ENCODE peak calls at places on chromosomes 12 and 14, in ten cellular contexts. D, B, A, T, M, F, S, K, P and Q are unnamed samples.

GRCh38 chr12:34400986-34401658 is 378.8 kb downstream of the ALG10 start:
- DNase-seq in D (no peak), F (peak; percentile 2), T (peak; percentile 14), A (no peak), K (peak; percentile 34), M (no peak), B (no peak), P (no peak), S (peak; percentile 57), Q (no peak)

GRCh38 chr14:105061428-105062047 is 3.7 kb downstream of the GPR132 start:
- DNase-seq in K (no peak), M (no peak), D (peak; percentile 50), T (no peak), B (no peak), S (peak; percentile 76), P (no peak), A (no peak), F (no peak), Q (peak; percentile 76)

GRCh38 chr12:87784350-87784749 is 244.9 kb downstream of the C12orf50 start:
- DNase-seq in B (no peak), D (no peak), S (no peak), P (no peak), F (no peak), M (no peak), A (no peak), K (no peak), T (no peak), Q (no peak)

GRCh38 chr12:94049718-94050117 is 98.7 kb upstream of the PLXNC1 start:
- DNase-seq in K (no peak), M (no peak), D (no peak), T (no peak), P (no peak), S (no peak), B (no peak), F (no peak), A (no peak), Q (no peak)

GRCh38 chr14:34018125-34018524 is 67.3 kb upstream of the EGLN3 start:
- DNase-seq in B (no peak), T (no peak), M (no peak), A (no peak), K (no peak), F (no peak), D (no peak), S (no peak), P (no peak), Q (no peak)

GRCh38 chr14:90971687-90972086 is 88.8 kb downstream of the RPS6KA5 start:
- DNase-seq in T (no peak), B (no peak), A (no peak), D (no peak), F (no peak), P (no peak), K (no peak), M (no peak), S (no peak), Q (no peak)

GRCh38 chr14:35403085-35403396 is 1.5 kb downstream of the NFKBIA start:
- DNase-seq in B (no peak), T (no peak), S (peak; percentile 76), P (peak; percentile 72), K (no peak), F (no peak), A (no peak), D (no peak), M (no peak), Q (peak; percentile 35)

GRCh38 chr12:11875414-11875935 is 195.3 kb upstream of the BCL2L14 start:
- DNase-seq in M (no peak), S (no peak), K (no peak), B (no peak), F (no peak), D (no peak), T (no peak), A (no peak), P (no peak), Q (no peak)

GRCh38 chr14:25049127-25049558 is 804 bp downstream of the STXBP6 start:
- DNase-seq in F (no peak), B (no peak), D (no peak), P (peak; percentile 53), M (no peak), S (no peak), T (no peak), K (no peak), A (no peak), Q (no peak)

GRCh38 chr14:25052385-25052784 is 2.4 kb upstream of the STXBP6 start:
- DNase-seq in S (no peak), M (no peak), F (no peak), A (no peak), P (no peak), T (no peak), K (no peak), B (no peak), D (no peak), Q (no peak)

GRCh38 chr14:25048170-25049126 is 1.5 kb downstream of the STXBP6 start:
- DNase-seq in S (no peak), B (no peak), K (peak; percentile 73), A (no peak), D (no peak), F (peak; percentile 24), T (no peak), M (no peak), P (peak; percentile 97), Q (no peak)

GRCh38 chr14:25050494-25051170 is 685 bp upstream of the STXBP6 start:
- DNase-seq in S (no peak), F (no peak), M (no peak), B (no peak), K (no peak), D (no peak), P (peak; percentile 92), T (no peak), A (peak; percentile 57), Q (no peak)

DNA sequence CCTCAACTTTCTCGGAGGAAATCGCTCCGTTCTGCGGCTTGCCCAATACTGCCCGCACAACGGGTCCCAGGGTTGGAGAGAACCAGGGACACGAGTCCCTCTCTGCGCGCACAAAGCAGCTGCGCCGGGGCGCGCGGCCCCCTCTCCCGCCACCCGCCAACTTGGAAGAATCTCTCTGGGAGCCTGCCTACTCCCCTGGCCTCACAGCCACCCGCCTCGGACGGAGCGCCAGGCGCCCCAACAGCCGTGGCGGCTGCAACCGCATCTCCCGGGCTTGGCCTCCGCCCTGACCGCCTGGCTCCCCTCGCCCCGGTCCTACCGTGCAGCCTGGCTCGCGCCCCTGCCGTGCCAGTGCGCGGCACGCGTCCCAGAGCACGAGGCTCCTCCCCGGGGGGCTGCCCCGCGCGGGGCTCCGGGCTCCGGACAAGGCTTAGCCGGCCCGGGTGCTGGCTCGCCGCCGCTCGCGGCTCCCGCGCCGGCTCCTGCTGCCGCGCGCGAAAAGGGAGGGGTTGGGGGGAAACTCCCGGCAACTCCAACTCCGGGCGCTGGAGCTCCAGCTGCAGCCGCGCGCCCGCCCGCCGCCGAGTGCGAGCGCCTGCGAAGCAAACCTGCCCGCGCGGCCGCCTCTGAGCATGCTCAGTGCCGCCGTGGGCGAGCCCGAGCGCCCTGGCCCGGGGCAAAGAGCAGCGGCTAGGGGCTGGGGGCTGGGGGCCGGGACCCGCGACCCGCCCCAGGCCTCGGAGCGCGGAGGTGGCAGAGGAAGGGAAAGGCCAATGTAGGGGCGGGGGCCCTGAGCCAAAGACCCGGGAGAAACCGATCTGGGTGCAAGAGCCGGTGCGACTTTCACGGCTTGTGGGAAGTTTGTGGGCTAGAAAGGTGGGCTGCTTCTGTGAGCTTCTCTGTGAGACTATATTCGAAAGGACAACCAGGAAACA is at the start of gene STXBP6:
- DNase-seq in B (no peak), K (peak; percentile 76), S (peak; percentile 83), P (peak; percentile 92), M (no peak), T (no peak), F (peak; percentile 37), A (peak; percentile 92), D (no peak), Q (no peak)
- H3K27ac ChIP-seq in B (no peak within 1 kb of the TSS), K (peak within 1 kb of the TSS; percentile 87), S (peak within 1 kb of the TSS; percentile 71), P (peak within 1 kb of the TSS; percentile 61), M (no peak within 1 kb of the TSS), T (no peak within 1 kb of the TSS), F (no peak within 1 kb of the TSS), A (no peak within 1 kb of the TSS), D (no peak within 1 kb of the TSS), Q (no peak within 1 kb of the TSS)

DNA sequence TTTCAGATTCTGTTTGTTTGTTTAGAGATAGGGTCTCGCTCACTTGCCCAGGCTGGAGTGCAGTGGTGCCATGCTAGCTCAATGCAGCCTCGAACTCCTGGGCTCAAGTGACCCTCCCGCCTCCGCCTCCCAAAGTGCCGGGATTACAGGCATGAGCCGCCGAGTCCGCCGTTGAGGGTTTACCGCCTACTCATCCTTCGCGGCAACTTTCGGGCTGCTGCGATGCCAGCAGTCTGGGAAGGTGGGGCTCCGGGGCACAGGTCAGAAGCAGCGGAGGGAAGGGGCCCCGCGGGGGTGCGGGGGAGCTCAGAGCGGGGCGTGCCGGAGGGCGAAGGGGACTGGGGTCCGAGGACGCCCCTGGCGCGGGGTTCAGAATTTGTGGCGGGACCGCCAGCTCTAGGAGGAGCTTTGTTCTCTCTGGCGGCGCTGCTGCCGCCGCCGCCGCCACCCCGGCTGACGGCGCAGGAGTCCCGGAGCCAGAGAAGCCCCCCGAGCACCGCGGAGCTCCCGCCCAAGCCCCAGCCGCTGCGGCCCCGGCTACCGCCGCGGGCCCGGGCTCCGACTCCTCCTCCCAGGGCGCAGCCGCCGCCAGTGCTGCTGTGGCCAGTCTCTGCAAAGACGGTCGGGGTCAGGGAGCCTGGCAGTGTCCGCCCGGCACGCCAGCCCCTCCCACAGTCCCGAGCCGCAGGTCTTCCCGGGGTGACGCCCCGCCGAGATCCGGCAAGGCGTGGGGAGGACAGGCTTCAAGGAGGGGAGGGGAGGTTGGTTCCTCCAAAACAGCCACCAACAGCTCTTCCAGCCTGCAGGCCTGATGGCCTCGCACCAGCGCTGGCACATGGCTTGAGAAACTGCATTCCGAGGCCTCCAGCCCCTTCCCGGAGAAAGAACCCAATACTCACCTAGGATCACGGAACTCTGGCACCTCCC is 10.9 kb upstream of the KRT77 start:
- DNase-seq in F (no peak), S (no peak), D (no peak), B (no peak), P (peak; percentile 35), T (no peak), M (no peak), K (no peak), A (peak; percentile 77), Q (no peak)
- H3K4me3 ChIP-seq in F (no peak overlapping the region), S (no peak overlapping the region), D (peak overlapping the region; percentile 42), B (no peak overlapping the region), P (no peak overlapping the region), T (no peak overlapping the region), M (peak overlapping the region; percentile 4), K (peak overlapping the region; percentile 33), A (peak overlapping the region; percentile 53), Q (no peak overlapping the region)

DNA sequence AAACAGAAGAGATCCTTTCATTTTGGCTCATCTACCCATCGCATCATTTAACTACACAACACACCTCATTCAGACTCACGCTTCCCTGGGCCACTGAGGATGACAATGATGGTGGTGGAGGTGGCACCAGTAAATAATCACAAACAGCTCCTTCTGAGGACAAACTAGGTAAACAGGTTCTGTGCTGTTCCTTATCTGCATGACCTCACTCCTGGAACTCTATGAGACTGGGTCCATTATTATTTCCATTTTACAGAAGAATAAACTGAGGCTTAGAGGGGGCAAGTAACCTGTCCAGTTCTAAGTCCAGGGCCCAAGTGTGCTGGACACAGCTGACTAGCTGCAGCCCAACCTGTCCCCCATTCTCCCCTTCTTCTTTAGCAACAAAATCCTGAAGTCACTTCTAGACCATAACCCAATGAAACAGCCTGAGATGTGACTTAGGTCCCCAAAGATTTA is 50.4 kb downstream of the ITPK1 start:
- DNase-seq in D (no peak), M (no peak), P (no peak), T (no peak), S (no peak), A (no peak), B (no peak), K (no peak), F (no peak), Q (no peak)
- H3K27ac ChIP-seq in D (peak overlapping the region; percentile 52), M (no peak overlapping the region), P (no peak overlapping the region), T (no peak overlapping the region), S (no peak overlapping the region), A (no peak overlapping the region), B (peak overlapping the region; percentile 65), K (peak overlapping the region; percentile 66), F (no peak overlapping the region), Q (no peak overlapping the region)

GRCh38 chr14:74571441-74571841 is 40.6 kb downstream of the LTBP2 start:
- DNase-seq in F (no peak), B (no peak), P (peak; percentile 85), S (no peak), K (no peak), A (no peak), M (no peak), D (no peak), T (no peak), Q (no peak)
- H3K4me3 ChIP-seq in F (no peak overlapping the region), B (no peak overlapping the region), P (peak overlapping the region; percentile 50), S (no peak overlapping the region), K (no peak overlapping the region), A (no peak overlapping the region), M (no peak overlapping the region), D (no peak overlapping the region), T (no peak overlapping the region), Q (no peak overlapping the region)